ENCODE peak calls at places on chromosomes 2 and 18, in six cellular contexts. E is fibroblast of the aortic adventitia, T is mammary epithelial cell, P is pons, A is psoas muscle, B is mesendoderm. F is an unnamed sample.

GRCh38 chr18:907880-908512 is 3.3 kb downstream of the ADCYAP1 start:
- DNase-seq in E (no peak), P (no peak), A (no peak), T (no peak), B (no peak), F (no peak)

GRCh38 chr2:97900806-97901205 is 94.9 kb downstream of the TMEM131 start:
- DNase-seq in P (no peak), T (peak), E (peak), A (no peak), B (no peak), F (no peak)

GRCh38 chr2:220669324-220669723 is 902.8 kb downstream of the EPHA4 start:
- DNase-seq in T (no peak), A (no peak), E (no peak), B (no peak), P (no peak), F (no peak)

GRCh38 chr2:238466242-238466598 is 39.5 kb downstream of the ASB1 start:
- DNase-seq in P (no peak), B (no peak), E (no peak), A (no peak), T (no peak), F (no peak)

GRCh38 chr2:48414196-48414595 is 115.8 kb upstream of the STON1 start:
- DNase-seq in P (no peak), E (no peak), T (no peak), B (no peak), A (no peak), F (no peak)

GRCh38 chr2:239227661-239228371 is 173.0 kb downstream of the HDAC4 start:
- DNase-seq in P (no peak), T (no peak), B (no peak), A (peak), E (no peak), F (no peak)

GRCh38 chr2:72131916-72132841 is 15.5 kb downstream of the CYP26B1 start:
- DNase-seq in T (no peak), B (no peak), E (no peak), A (no peak), P (no peak), F (no peak)

GRCh38 chr2:234427081-234428058 is 69.5 kb downstream of the ARL4C start:
- DNase-seq in B (peak), T (no peak), P (no peak), E (peak), A (no peak), F (no peak)

GRCh38 chr2:54574107-54574859 is 118.2 kb downstream of the SPTBN1 start:
- DNase-seq in A (peak), B (no peak), E (peak), T (peak), P (no peak), F (no peak)

GRCh38 chr18:21933931-21934765 is 193.6 kb downstream of the MIB1 start:
- DNase-seq in E (no peak), B (peak), P (no peak), T (no peak), A (no peak), F (no peak)

GRCh38 chr2:45849491-45850283 is 198.2 kb downstream of the PRKCE start:
- DNase-seq in P (no peak), B (no peak), A (no peak), E (peak), T (peak), F (no peak)

GRCh38 chr2:96167407-96168013 is 22.3 kb upstream of the DUSP2 start:
- DNase-seq in A (no peak), T (no peak), P (no peak), E (no peak), B (no peak), F (no peak)

GRCh38 chr2:199464614-199465352 is 7.0 kb upstream of the SATB2 start:
- DNase-seq in T (no peak), P (no peak), E (no peak), A (no peak), B (no peak), F (no peak)

GRCh38 chr2:166468124-166469024 is 25.7 kb downstream of the SCN7A start:
- DNase-seq in A (no peak), B (no peak), P (no peak), T (no peak), E (no peak), F (no peak)